ENCODE peak calls at places on chromosomes 4 and X, in eight cellular contexts. M is Daoy; W is mucosa of descending colon; V is fibroblast of the aortic adventitia; J is tibial nerve; S is DMS153; D is adipocyte; E is stimulated activated naive CD4-positive, alpha-beta T cell treated with Interleukin-2 at 50 U/mL for 16 hours. C is an unnamed sample.

GRCh38 chr4:74408639-74409038 is 36.3 kb upstream of the AREG start:
- DNase-seq in M (peak), J (no peak), V (peak), W (no peak), D (no peak), S (no peak), E (no peak), C (no peak)

GRCh38 chrX:103488332-103488731 is 31.0 kb downstream of the RAB40A start:
- DNase-seq in W (no peak), V (peak), E (no peak), S (no peak), D (peak), J (no peak), M (no peak), C (no peak)

GRCh38 chr4:183729430-183730328 is 70.6 kb downstream of the TRAPPC11 start:
- DNase-seq in W (no peak), J (no peak), D (no peak), V (peak), E (no peak), S (no peak), M (peak), C (no peak)

GRCh38 chr4:152738812-152739211 is 40.7 kb downstream of the TIGD4 start:
- DNase-seq in J (no peak), E (no peak), V (peak), S (no peak), D (peak), M (no peak), W (no peak), C (no peak)

GRCh38 chrX:100946521-100946920 is 17.8 kb upstream of the XKRX start:
- DNase-seq in W (no peak), M (no peak), V (peak), S (no peak), J (no peak), D (no peak), E (no peak), C (no peak)

GRCh38 chrX:118459494-118459893 is 36.1 kb upstream of the DOCK11 start:
- DNase-seq in S (peak), E (no peak), D (peak), V (peak), M (peak), J (no peak), W (no peak), C (no peak)

GRCh38 chr4:33052241-33052640 is 2332.1 kb downstream of the PCDH7 start:
- DNase-seq in E (no peak), J (no peak), M (no peak), V (peak), D (peak), S (no peak), W (no peak), C (no peak)

GRCh38 chrX:78945186-78945912 is at the start of gene P2RY10:
- DNase-seq in W (no peak), S (no peak), V (no peak), E (peak), M (no peak), J (no peak), D (no peak), C (no peak)

GRCh38 chr4:4647041-4647440 is 105.2 kb upstream of the STX18 start:
- DNase-seq in J (no peak), D (no peak), M (peak), S (no peak), W (no peak), E (no peak), V (no peak), C (no peak)

GRCh38 chr4:165874799-165875371 is 1.8 kb downstream of the TLL1 start:
- DNase-seq in J (no peak), V (no peak), W (no peak), M (peak), S (no peak), D (no peak), E (no peak), C (peak)

GRCh38 chr4:183256756-183257385 is 63.2 kb downstream of the CLDN22 start:
- DNase-seq in M (peak), E (peak), V (peak), S (no peak), W (no peak), J (no peak), D (peak), C (peak)